ENCODE peak calls at places on chromosomes 4 and X, in seven cellular contexts. F is CD4-positive, CD25-positive, alpha-beta regulatory T cell; E is right atrium auricular region; P is HepG2; B is body of pancreas; S is spleen; T is H7. Z is an unnamed sample.

GRCh38 chrX:112043997-112044396 is 38.6 kb downstream of the TRPC5 start:
- DNase-seq in F (no peak), E (no peak), P (no peak), B (no peak), S (no peak), T (peak; percentile 24), Z (peak; percentile 15)

GRCh38 chr4:141912831-141913230 is 276.4 kb downstream of the IL15 start:
- DNase-seq in F (no peak), E (no peak), P (no peak), B (peak; percentile 17), S (no peak), T (no peak), Z (peak; percentile 100)

GRCh38 chr4:144574509-144574908 is 71.4 kb upstream of the HHIP start:
- DNase-seq in F (no peak), E (no peak), P (no peak), B (no peak), S (no peak), T (no peak), Z (peak; percentile 61)

GRCh38 chr4:17285747-17286146 is 226.1 kb downstream of the QDPR start:
- DNase-seq in F (no peak), E (no peak), P (no peak), B (no peak), S (no peak), T (no peak), Z (no peak)

GRCh38 chr4:17708992-17709759 is 72.2 kb downstream of the FAM184B start:
- DNase-seq in F (no peak), E (no peak), P (no peak), B (no peak), S (no peak), T (peak; percentile 37), Z (no peak)

GRCh38 chr4:11724731-11725130 is 296.0 kb upstream of the HS3ST1 start:
- DNase-seq in F (no peak), E (no peak), P (no peak), B (no peak), S (no peak), T (no peak), Z (no peak)

GRCh38 chrX:48937065-48937907 is 18.5 kb upstream of the PIM2 start:
- DNase-seq in F (peak; percentile 93), E (no peak), P (no peak), B (no peak), S (peak; percentile 97), T (peak; percentile 75), Z (peak; percentile 83)

GRCh38 chr4:48250980-48251379 is 18.7 kb downstream of the TEC start:
- DNase-seq in F (no peak), E (no peak), P (no peak), B (no peak), S (no peak), T (no peak), Z (no peak)

GRCh38 chr4:2042207-2042946 is 16.8 kb upstream of the NAT8L start:
- DNase-seq in F (peak; percentile 28), E (no peak), P (no peak), B (peak; percentile 39), S (peak; percentile 87), T (peak; percentile 85), Z (no peak)

GRCh38 chr4:169063441-169063840 is 53.4 kb upstream of the CBR4 start:
- DNase-seq in F (no peak), E (no peak), P (no peak), B (no peak), S (no peak), T (no peak), Z (no peak)

GRCh38 chr4:137420901-137421384 is 111.4 kb downstream of the PCDH18 start:
- DNase-seq in F (no peak), E (no peak), P (no peak), B (no peak), S (peak; percentile 72), T (no peak), Z (no peak)

GRCh38 chr4:93289241-93289640 is 539.3 kb upstream of the ATOH1 start:
- DNase-seq in F (no peak), E (no peak), P (no peak), B (no peak), S (no peak), T (no peak), Z (no peak)
- H3K4me3 ChIP-seq in F (no peak overlapping the region), E (no peak overlapping the region), P (no peak overlapping the region), B (no peak overlapping the region), S (no peak overlapping the region), T (no peak overlapping the region), Z (no peak overlapping the region)

GRCh38 chrX:117959045-117959444 is 157.6 kb downstream of the KLHL13 start:
- DNase-seq in F (no peak), E (no peak), P (no peak), B (no peak), S (no peak), T (no peak), Z (no peak)
- H3K4me3 ChIP-seq in F (no peak overlapping the region), E (no peak overlapping the region), P (no peak overlapping the region), B (no peak overlapping the region), S (no peak overlapping the region), T (no peak overlapping the region), Z (no peak overlapping the region)

GRCh38 chr4:87073570-87074470 is 139.0 kb downstream of the AFF1 start:
- DNase-seq in F (peak; percentile 67), E (no peak), P (no peak), B (no peak), S (peak; percentile 89), T (no peak), Z (peak; percentile 38)
- H3K4me3 ChIP-seq in F (peak overlapping the region; percentile 88), E (peak overlapping the region; percentile 0), P (no peak overlapping the region), B (no peak overlapping the region), S (peak overlapping the region; percentile 9), T (no peak overlapping the region), Z (no peak overlapping the region)

GRCh38 chrX:40148189-40148438 is 50.4 kb upstream of the BCOR start:
- DNase-seq in F (no peak), E (no peak), P (no peak), B (no peak), S (no peak), T (no peak), Z (no peak)

GRCh38 chrX:40145670-40146470 is 48.1 kb upstream of the BCOR start:
- DNase-seq in F (no peak), E (no peak), P (no peak), B (no peak), S (no peak), T (no peak), Z (no peak)

GRCh38 chrX:40145001-40145631 is 47.4 kb upstream of the BCOR start:
- DNase-seq in F (no peak), E (no peak), P (no peak), B (no peak), S (peak; percentile 78), T (peak; percentile 90), Z (no peak)

GRCh38 chrX:40147399-40148188 is 49.8 kb upstream of the BCOR start:
- DNase-seq in F (no peak), E (no peak), P (no peak), B (no peak), S (no peak), T (peak; percentile 79), Z (no peak)

GRCh38 chrX:40146471-40147398 is 49.0 kb upstream of the BCOR start:
- DNase-seq in F (peak; percentile 34), E (no peak), P (no peak), B (peak; percentile 51), S (peak; percentile 83), T (peak; percentile 91), Z (no peak)
- H3K4me3 ChIP-seq in F (no peak overlapping the region), E (peak overlapping the region; percentile 48), P (peak overlapping the region; percentile 65), B (no peak overlapping the region), S (peak overlapping the region; percentile 34), T (peak overlapping the region; percentile 61), Z (no peak overlapping the region)

DNA sequence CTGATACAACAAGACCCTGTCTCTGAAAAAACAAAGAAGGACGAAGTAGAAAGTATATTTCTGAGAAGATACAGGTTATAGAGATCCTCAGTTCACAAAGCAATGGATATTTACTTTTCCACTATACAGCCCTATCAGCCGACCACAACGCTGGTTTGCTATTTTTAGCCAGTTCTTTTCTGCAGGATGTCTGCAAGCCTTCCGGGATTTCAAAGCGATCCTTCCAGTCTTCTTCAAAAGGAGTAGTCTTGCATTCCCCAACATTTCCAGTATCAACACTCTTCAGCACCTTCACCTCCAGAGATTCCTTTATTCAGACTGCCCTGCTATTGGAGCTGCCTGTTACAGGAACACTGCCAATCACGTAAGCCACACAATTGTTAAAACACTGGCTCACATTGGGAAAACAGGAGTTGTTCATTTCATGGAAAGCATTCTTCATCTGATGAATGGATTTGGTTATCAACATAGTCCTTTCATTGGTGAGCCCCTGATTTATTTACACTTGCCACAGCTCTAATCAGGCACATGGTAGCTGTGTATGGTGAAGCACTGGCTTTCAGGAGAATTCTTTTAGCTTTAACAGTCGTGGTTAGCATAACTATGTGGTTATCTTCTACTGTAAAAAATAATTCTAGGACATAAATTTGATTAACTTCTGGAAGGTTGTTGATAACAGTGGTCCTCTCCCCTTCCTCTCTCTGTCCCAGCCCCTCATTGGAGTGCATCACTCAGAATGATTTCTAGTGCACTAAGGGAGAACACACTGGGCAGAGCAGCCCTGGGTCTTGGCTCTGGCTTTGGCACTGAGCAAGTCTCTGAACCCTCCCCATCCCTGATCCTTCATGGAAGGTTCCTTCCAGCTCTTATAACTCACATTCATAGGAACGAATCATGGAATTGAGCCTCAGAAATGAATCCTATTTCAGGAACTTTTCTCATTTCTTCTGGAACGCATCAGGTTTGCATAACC is 109.9 kb upstream of the SORBS2 start:
- DNase-seq in F (no peak), E (no peak), P (no peak), B (no peak), S (no peak), T (no peak), Z (no peak)
- H3K4me3 ChIP-seq in F (no peak overlapping the region), E (peak overlapping the region; percentile 20), P (no peak overlapping the region), B (no peak overlapping the region), S (no peak overlapping the region), T (no peak overlapping the region), Z (no peak overlapping the region)

GRCh38 chr4:81213671-81214070 is 1.4 kb downstream of the PRKG2 start:
- DNase-seq in F (no peak), E (no peak), P (no peak), B (no peak), S (no peak), T (no peak), Z (no peak)

GRCh38 chr4:81215219-81215892 is at the start of gene PRKG2:
- DNase-seq in F (no peak), E (no peak), P (no peak), B (no peak), S (peak; percentile 62), T (peak; percentile 29), Z (no peak)

GRCh38 chr4:81215936-81216335 is 914 bp upstream of the PRKG2 start:
- DNase-seq in F (no peak), E (no peak), P (no peak), B (no peak), S (no peak), T (no peak), Z (no peak)

GRCh38 chr4:81214518-81215218 is 354 bp downstream of the PRKG2 start:
- DNase-seq in F (no peak), E (no peak), P (no peak), B (no peak), S (peak; percentile 66), T (peak; percentile 74), Z (no peak)

GRCh38 chr4:81214144-81214517 is 891 bp downstream of the PRKG2 start:
- DNase-seq in F (no peak), E (no peak), P (no peak), B (no peak), S (no peak), T (no peak), Z (no peak)
- H3K4me3 ChIP-seq in F (no peak overlapping the region), E (peak overlapping the region; percentile 62), P (no peak overlapping the region), B (no peak overlapping the region), S (no peak overlapping the region), T (peak overlapping the region; percentile 47), Z (no peak overlapping the region)

Z was measured in Jurkat, Clone E6-1.